ENCODE peak calls at places on chromosomes 1 and 21, in six cellular contexts. U is ELR; J is CD8-positive, alpha-beta memory T cell; I is iPS-NIHi11; S is GM04503; H is hepatic stellate cell. X is an unnamed sample.

GRCh38 chr1:208118306-208118705 is 125.9 kb downstream of the PLXNA2 start:
- DNase-seq in U (no peak), J (no peak), I (no peak), S (no peak), H (no peak), X (no peak)

GRCh38 chr21:32278068-32278467 is 781 bp downstream of the MIS18A start:
- DNase-seq in U (peak; percentile 43), J (no peak), I (no peak), S (no peak), H (no peak), X (no peak)

GRCh38 chr21:39353295-39353694 is 4.4 kb upstream of the HMGN1 start:
- DNase-seq in U (peak; percentile 48), J (no peak), I (no peak), S (no peak), H (no peak), X (no peak)

GRCh38 chr1:75632350-75632949 is 21.5 kb upstream of the SLC44A5 start:
- DNase-seq in U (peak; percentile 53), J (no peak), I (peak; percentile 56), S (no peak), H (no peak), X (no peak)

GRCh38 chr21:22395965-22396364 is 1397.8 kb downstream of the NCAM2 start:
- DNase-seq in U (no peak), J (no peak), I (no peak), S (no peak), H (no peak), X (no peak)

GRCh38 chr1:3188150-3188971 is 119.4 kb downstream of the PRDM16 start:
- DNase-seq in U (no peak), J (no peak), I (no peak), S (no peak), H (no peak), X (no peak)

GRCh38 chr1:25443030-25443699 is 12.5 kb downstream of the MACO1 start:
- DNase-seq in U (no peak), J (no peak), I (no peak), S (no peak), H (no peak), X (no peak)

GRCh38 chr1:20719871-20720620 is 2.2 kb upstream of the KIF17 start:
- DNase-seq in U (no peak), J (peak; percentile 36), I (no peak), S (no peak), H (no peak), X (no peak)

GRCh38 chr1:43774359-43774758 is 67.0 kb downstream of the ST3GAL3 start:
- DNase-seq in U (peak; percentile 78), J (no peak), I (no peak), S (peak; percentile 51), H (peak; percentile 27), X (no peak)

GRCh38 chr21:34034369-34035014 is 38.9 kb upstream of the MRPS6 start:
- DNase-seq in U (no peak), J (no peak), I (peak; percentile 34), S (no peak), H (no peak), X (no peak)

GRCh38 chr1:217139513-217139912 is 416.3 kb upstream of the ESRRG start:
- DNase-seq in U (no peak), J (no peak), I (peak; percentile 50), S (no peak), H (no peak), X (no peak)

GRCh38 chr1:35539073-35539823 is 18.0 kb downstream of the KIAA0319L start:
- DNase-seq in U (peak; percentile 17), J (peak; percentile 69), I (no peak), S (no peak), H (no peak), X (peak; percentile 75)

GRCh38 chr1:68087184-68087583 is 36.8 kb upstream of the DIRAS3 start:
- DNase-seq in U (peak; percentile 62), J (no peak), I (no peak), S (no peak), H (no peak), X (no peak)

GRCh38 chr1:196309386-196309785 is 298.9 kb downstream of the KCNT2 start:
- DNase-seq in U (peak; percentile 61), J (no peak), I (no peak), S (peak; percentile 4), H (no peak), X (no peak)

GRCh38 chr1:172090511-172090817 is 249.2 kb downstream of the DNM3 start:
- DNase-seq in U (no peak), J (no peak), I (no peak), S (no peak), H (no peak), X (no peak)

X was measured in GM12878.